ENCODE peak calls at places on chromosomes 7 and 10, in five cellular contexts. O is activated CD4-positive, alpha-beta T cell treated with anti-CD3 and anti-CD28 coated beads for 24 hours; S is T-helper 2 cell; D is amniotic epithelial cell; V is LoVo. R is an unnamed sample.

GRCh38 chr7:41164440-41164839 is 538.5 kb downstream of the INHBA start:
- DNase-seq in O (no peak), D (peak), S (no peak), V (no peak), R (no peak)

GRCh38 chr10:72682626-72683025 is 9.3 kb upstream of the MCU start:
- DNase-seq in V (no peak), O (no peak), D (no peak), S (no peak), R (peak)

GRCh38 chr7:142478479-142479220 is 220.8 kb upstream of the PRSS58 start:
- DNase-seq in V (peak), O (no peak), S (peak), D (peak), R (peak)

GRCh38 chr10:128883126-128884060 is 583.6 kb upstream of the MGMT start:
- DNase-seq in S (no peak), V (no peak), O (no peak), D (no peak), R (no peak)

GRCh38 chr10:44989621-44990301 is 11.0 kb upstream of the ZNF22 start:
- DNase-seq in D (no peak), V (no peak), S (no peak), O (no peak), R (no peak)

GRCh38 chr7:37007319-37007718 is 283.0 kb upstream of the AOAH start:
- DNase-seq in D (no peak), O (no peak), V (no peak), S (no peak), R (no peak)

GRCh38 chr10:122477436-122477835 is 16.1 kb downstream of the HTRA1 start:
- DNase-seq in O (no peak), D (no peak), V (no peak), S (no peak), R (no peak)

GRCh38 chr7:38309555-38309954 is 36.1 kb upstream of the TARP start:
- DNase-seq in O (no peak), S (peak), D (no peak), V (no peak), R (no peak)

GRCh38 chr10:88116491-88116890 is 253.1 kb downstream of the PTEN start:
- DNase-seq in V (peak), O (no peak), D (no peak), S (no peak), R (no peak)

R was measured in Calu3.